ENCODE peak calls at places on chromosome 16, in seven cellular contexts. B, C, H, Q, I, G and P are unnamed samples.

GRCh38 chr16:69522732-69523404 is 42.9 kb upstream of the NFAT5 start:
- DNase-seq in C (no peak), B (no peak), G (peak; percentile 90), H (no peak), Q (no peak), I (no peak), P (no peak)

GRCh38 chr16:87457724-87458423 is 35.0 kb downstream of the ZCCHC14 start:
- DNase-seq in G (peak; percentile 97), B (peak; percentile 62), H (no peak), Q (no peak), I (no peak), C (no peak), P (peak; percentile 84)

GRCh38 chr16:29198731-29199521 is 207.6 kb downstream of the NPIPB11 start:
- DNase-seq in I (no peak), Q (peak; percentile 69), B (no peak), G (no peak), H (peak; percentile 57), C (no peak), P (no peak)

GRCh38 chr16:86959182-86959651 is 358.0 kb downstream of the C16orf95 start:
- DNase-seq in H (no peak), Q (peak; percentile 37), I (no peak), C (no peak), B (no peak), G (no peak), P (no peak)

GRCh38 chr16:3646348-3646920 is 8.1 kb upstream of the DNASE1 start:
- DNase-seq in H (no peak), C (no peak), Q (peak; percentile 57), G (peak; percentile 51), I (peak; percentile 47), B (peak; percentile 9), P (no peak)

GRCh38 chr16:2035431-2036199 is 8.9 kb downstream of the NHERF2 start:
- DNase-seq in G (no peak), Q (peak; percentile 84), B (no peak), I (no peak), C (peak; percentile 71), H (peak; percentile 82), P (peak; percentile 86)

GRCh38 chr16:3129137-3130131 is 5.4 kb upstream of the ZNF213 start:
- DNase-seq in B (peak; percentile 83), C (peak; percentile 84), I (peak; percentile 75), Q (peak; percentile 86), G (no peak), H (peak; percentile 67), P (no peak)

GRCh38 chr16:68229431-68230175 is 6.3 kb downstream of the ESRP2 start:
- DNase-seq in H (peak; percentile 58), G (no peak), I (peak; percentile 67), B (no peak), C (peak; percentile 29), Q (peak; percentile 70), P (no peak)

GRCh38 chr16:80592273-80592672 is 51.5 kb downstream of the DYNLRB2 start:
- DNase-seq in G (no peak), Q (no peak), I (no peak), C (no peak), B (no peak), H (no peak), P (no peak)

DNA sequence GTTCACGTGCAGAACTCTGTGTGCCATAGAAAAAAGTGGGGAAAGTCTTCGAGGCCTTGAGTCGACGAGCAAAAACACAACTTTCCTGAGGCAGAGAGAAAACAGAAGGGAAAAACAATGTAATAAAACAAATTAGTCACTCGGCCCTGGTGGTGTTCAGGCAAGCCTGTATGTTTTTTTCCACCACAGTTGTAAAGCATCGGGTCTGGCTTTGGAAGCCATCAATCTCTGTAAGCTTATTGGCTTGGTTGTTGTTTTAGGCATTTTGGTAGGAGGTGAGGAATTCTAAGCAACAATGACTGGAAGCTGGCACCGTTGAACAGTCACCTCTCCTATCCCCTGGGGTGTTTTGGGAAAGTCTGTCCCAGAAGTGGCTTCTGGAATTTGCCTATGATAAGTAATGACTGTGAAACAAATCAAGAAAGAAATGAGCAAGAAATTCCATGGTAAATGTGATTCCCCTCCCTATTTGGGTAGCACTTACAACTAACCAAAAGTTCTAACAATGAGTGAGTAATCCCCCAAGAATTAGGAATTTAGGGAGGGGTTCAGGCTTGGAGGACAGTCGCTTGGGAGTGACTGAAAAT is 2.8 kb downstream of the CDH13 start:
- DNase-seq in G (no peak), H (no peak), B (no peak), Q (peak; percentile 41), I (no peak), C (no peak), P (peak; percentile 57)
- TF ChIP-seq POLR2A in G (no peak), H (no peak), B (no peak), Q (no peak), I (no peak), C (no peak), P (no peak)

GRCh38 chr16:57810197-57811024 is 8.1 kb upstream of the KIFC3 start:
- DNase-seq in B (peak; percentile 88), G (peak; percentile 82), H (no peak), C (peak; percentile 85), I (peak; percentile 85), Q (peak; percentile 88), P (peak; percentile 80)
- TF ChIP-seq POLR2A in B (no peak), G (peak; percentile 46), H (no peak), C (no peak), I (peak; percentile 78), Q (no peak), P (no peak)

GRCh38 chr16:65959978-65960377 is 406.5 kb upstream of the CDH5 start:
- DNase-seq in G (no peak), Q (no peak), H (no peak), C (no peak), B (no peak), I (no peak), P (no peak)
- TF ChIP-seq POLR2A in G (no peak), Q (no peak), H (no peak), C (no peak), B (no peak), I (no peak), P (no peak)

GRCh38 chr16:10929853-10930754 is 12.2 kb downstream of the DEXI start:
- DNase-seq in B (peak; percentile 76), Q (no peak), G (no peak), H (no peak), I (no peak), C (no peak), P (no peak)
- TF ChIP-seq POLR2A in B (no peak), Q (no peak), G (no peak), H (no peak), I (no peak), C (no peak), P (no peak)

DNA sequence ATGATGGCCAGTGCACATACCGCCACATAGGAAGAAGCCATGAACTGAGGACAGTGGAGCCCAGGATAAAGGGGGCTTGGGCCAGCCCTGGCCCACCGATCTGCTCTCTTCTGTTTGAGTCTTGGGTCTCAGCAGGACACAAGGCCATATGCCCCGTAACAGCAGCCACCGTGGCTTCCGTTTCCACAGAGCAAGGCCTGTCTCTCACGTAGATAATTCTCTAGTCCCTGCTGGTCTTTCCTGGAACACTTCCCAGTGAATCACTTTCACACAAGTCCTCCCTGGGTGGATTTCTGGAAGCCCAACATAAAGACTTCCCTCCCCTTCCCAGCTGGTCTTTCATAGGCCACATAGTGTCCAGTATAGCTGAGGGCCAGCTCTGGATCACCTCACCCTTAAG is 20.0 kb upstream of the C16orf78 start:
- DNase-seq in B (no peak), G (no peak), I (no peak), Q (no peak), C (no peak), H (no peak), P (no peak)
- TF ChIP-seq POLR2A in B (no peak), G (no peak), I (no peak), Q (no peak), C (no peak), H (no peak), P (no peak)

GRCh38 chr16:12613131-12613991 is 190.3 kb downstream of the CPPED1 start:
- DNase-seq in H (no peak), Q (no peak), G (peak; percentile 94), B (no peak), I (no peak), C (no peak), P (peak; percentile 20)

GRCh38 chr16:12614662-12615278 is 188.9 kb downstream of the CPPED1 start:
- DNase-seq in I (no peak), G (no peak), C (no peak), Q (no peak), B (no peak), H (no peak), P (no peak)

GRCh38 chr16:12612598-12613101 is 191.0 kb downstream of the CPPED1 start:
- DNase-seq in G (peak; percentile 93), Q (no peak), C (no peak), B (no peak), I (no peak), H (no peak), P (no peak)

GRCh38 chr16:12611916-12612597 is 191.6 kb downstream of the CPPED1 start:
- DNase-seq in I (no peak), G (no peak), Q (no peak), B (no peak), C (no peak), H (no peak), P (no peak)

GRCh38 chr16:12613992-12614661 is 189.6 kb downstream of the CPPED1 start:
- DNase-seq in Q (no peak), I (no peak), H (no peak), B (no peak), C (no peak), G (no peak), P (no peak)
- TF ChIP-seq POLR2A in Q (no peak), I (no peak), H (no peak), B (no peak), C (no peak), G (no peak), P (no peak)